ENCODE peak calls at places on chromosomes 11 and 22, in five cellular contexts. Z is ACHN; K is GM12865; S is NCI-H345; W is stimulated activated CD4-positive, alpha-beta T cell treated with anti-CD3 and anti-CD28 coated beads, Interleukin-1b, Interleukin-23, amount 100 ng/mL, for 1 hour. C is an unnamed sample.
A peak's percentile ranks its signal among the peaks of the same experiment; 100 is the strongest.

GRCh38 chr11:472272-472671 is 22.2 kb downstream of the PTDSS2 start:
- DNase-seq in Z (no peak), K (no peak), S (no peak), W (no peak), C (no peak)

GRCh38 chr22:46731246-46732040 is 6.6 kb downstream of the CERK start:
- DNase-seq in Z (peak; percentile 48), K (no peak), S (peak; percentile 67), W (no peak), C (no peak)

GRCh38 chr22:33884829-33885228 is 35.4 kb downstream of the LARGE1 start:
- DNase-seq in Z (no peak), K (no peak), S (no peak), W (no peak), C (no peak)

GRCh38 chr11:44258190-44258489 is 51.8 kb downstream of the ALX4 start:
- DNase-seq in Z (no peak), K (no peak), S (no peak), W (no peak), C (no peak)

GRCh38 chr11:71990721-71991120 is 8.0 kb upstream of the IL18BP start:
- DNase-seq in Z (no peak), K (no peak), S (no peak), W (no peak), C (no peak)

GRCh38 chr11:113874920-113875413 is 405 bp downstream of the USP28 start:
- DNase-seq in Z (no peak), K (peak; percentile 64), S (no peak), W (peak; percentile 6), C (no peak)

GRCh38 chr11:9820260-9820659 is 156.4 kb downstream of the SWAP70 start:
- DNase-seq in Z (no peak), K (no peak), S (no peak), W (no peak), C (no peak)

GRCh38 chr11:119590651-119591308 is 138.2 kb downstream of the NECTIN1 start:
- DNase-seq in Z (no peak), K (no peak), S (no peak), W (no peak), C (no peak)

GRCh38 chr11:118437736-118438125 is 1.4 kb downstream of the KMT2A start:
- DNase-seq in Z (no peak), K (peak; percentile 29), S (peak; percentile 70), W (peak; percentile 10), C (no peak)

GRCh38 chr11:119205080-119205479 is 1.1 kb upstream of the CBL start:
- DNase-seq in Z (no peak), K (peak; percentile 49), S (no peak), W (no peak), C (no peak)

C was measured in GM06990.